ENCODE peak calls at places on chromosomes 13 and 19, in four cellular contexts. M, P, G and D are unnamed samples.

GRCh38 chr19:53549354-53549753 is 11.4 kb downstream of the ZNF331 start:
- DNase-seq in M (no peak), G (no peak), P (no peak), D (no peak)

GRCh38 chr13:36395280-36395679 is 37.0 kb upstream of the CCNA1 start:
- DNase-seq in P (peak; percentile 35), G (no peak), M (no peak), D (no peak)

GRCh38 chr19:41689993-41690800 is 2.1 kb upstream of the CEACAM7 start:
- DNase-seq in P (no peak), M (no peak), G (no peak), D (no peak)

GRCh38 chr19:54366811-54367210 is 2.1 kb upstream of the LAIR1 start:
- DNase-seq in G (no peak), M (no peak), P (no peak), D (no peak)

GRCh38 chr13:63381078-63381859 is 1965.6 kb upstream of the PCDH20 start:
- DNase-seq in M (no peak), G (no peak), P (no peak), D (no peak)

GRCh38 chr13:66171821-66172220 is 1058.3 kb downstream of the PCDH9 start:
- DNase-seq in P (peak; percentile 4), G (no peak), M (no peak), D (no peak)

GRCh38 chr19:39705578-39706188 is 1.4 kb downstream of the LGALS14 start:
- DNase-seq in M (no peak), G (no peak), P (no peak), D (no peak)

GRCh38 chr19:54191671-54192453 is 754 bp downstream of the TSEN34 start:
- DNase-seq in G (no peak), M (no peak), P (no peak), D (no peak)

GRCh38 chr13:49082653-49083536 is 107.2 kb downstream of the FNDC3A start:
- DNase-seq in P (no peak), M (no peak), G (no peak), D (no peak)

GRCh38 chr19:6272411-6272791 is 7.4 kb downstream of the MLLT1 start:
- DNase-seq in G (no peak), M (peak; percentile 77), P (no peak), D (no peak)

GRCh38 chr19:47272448-47273312 is 2.0 kb upstream of the INAFM1 start:
- DNase-seq in P (peak; percentile 14), G (no peak), M (no peak), D (peak; percentile 81)

GRCh38 chr13:21142766-21143165 is 33.6 kb downstream of the SKA3 start:
- DNase-seq in G (no peak), P (no peak), M (no peak), D (no peak)

GRCh38 chr19:17149393-17150135 is 65.6 kb upstream of the USE1 start:
- DNase-seq in P (no peak), M (no peak), G (no peak), D (no peak)
- H3K36me3 ChIP-seq in P (peaks cover 15% of the 10 kb centered on the region), M (peaks cover 10% of the 10 kb centered on the region), G (peaks cover 61% of the 10 kb centered on the region), D (no peaks in the 10 kb centered on the region)

GRCh38 chr13:96444676-96445075 is 354.8 kb downstream of the HS6ST3 start:
- DNase-seq in M (no peak), G (no peak), P (no peak), D (no peak)
- H3K27me3 ChIP-seq in M (no peaks in the 10 kb centered on the region), G (no peaks in the 10 kb centered on the region), P (no peaks in the 10 kb centered on the region), D (no peaks in the 10 kb centered on the region)

GRCh38 chr13:42040730-42041016 is 7.8 kb upstream of the DGKH start:
- DNase-seq in M (no peak), G (no peak), P (no peak), D (no peak)

GRCh38 chr13:42041684-42042035 is 6.8 kb upstream of the DGKH start:
- DNase-seq in G (no peak), M (peak; percentile 73), P (peak; percentile 43), D (peak; percentile 62)

GRCh38 chr13:42041017-42041683 is 7.3 kb upstream of the DGKH start:
- DNase-seq in M (peak; percentile 63), P (peak; percentile 63), G (no peak), D (peak; percentile 43)

GRCh38 chr13:42046448-42046847 is 2.0 kb upstream of the DGKH start:
- DNase-seq in P (no peak), M (no peak), G (no peak), D (no peak)

GRCh38 chr13:42043676-42044075 is 4.8 kb upstream of the DGKH start:
- DNase-seq in G (no peak), M (no peak), P (peak; percentile 49), D (no peak)
- H3K36me3 ChIP-seq in G (no peaks in the 10 kb centered on the region), M (no peaks in the 10 kb centered on the region), P (no peaks in the 10 kb centered on the region), D (no peaks in the 10 kb centered on the region)

DNA sequence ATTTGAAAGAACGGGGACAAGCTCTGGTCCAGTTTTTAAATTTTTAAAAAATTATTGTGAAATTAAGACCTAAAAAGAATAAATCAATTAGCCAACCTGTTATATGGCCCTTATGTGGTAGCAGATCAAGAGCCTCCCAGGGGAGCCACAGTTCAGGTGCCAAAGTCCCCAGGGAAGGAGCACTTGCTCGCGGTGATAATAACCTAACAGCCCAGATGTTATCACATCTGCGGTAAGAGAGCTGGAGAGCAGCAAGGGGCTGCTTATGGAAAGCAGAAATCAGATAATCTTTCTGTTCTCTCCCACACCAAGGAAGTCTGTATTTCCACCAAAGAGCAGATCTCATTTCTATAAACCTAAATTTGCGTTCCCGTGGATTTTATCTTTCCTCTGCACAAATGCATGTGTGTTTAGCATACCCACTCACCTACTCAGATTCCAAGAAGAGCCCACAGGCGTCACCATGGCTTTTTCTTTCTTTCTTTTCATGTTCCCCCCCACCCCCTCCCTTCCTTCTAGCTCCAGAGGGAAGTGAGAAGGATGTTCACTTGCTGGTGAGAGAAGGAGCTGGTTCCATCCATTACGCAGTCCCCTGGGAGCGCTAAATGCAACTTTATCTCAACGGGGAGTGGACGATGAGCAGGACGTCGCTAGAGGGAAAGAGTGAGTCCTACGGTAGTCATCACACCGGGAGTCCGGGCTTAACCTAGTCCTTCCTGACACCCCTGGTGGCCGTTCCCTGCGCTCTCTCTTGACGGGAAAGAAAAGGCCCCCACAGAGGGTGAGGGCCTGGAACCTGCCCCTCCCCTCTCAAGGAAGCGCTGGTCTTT is 1.6 kb upstream of the POU4F1 start:
- DNase-seq in P (no peak), G (no peak), M (no peak), D (no peak)
- H3K27me3 ChIP-seq in P (peaks cover 19% of the 10 kb centered on the region), G (peaks cover 67% of the 10 kb centered on the region), M (peaks cover 99% of the 10 kb centered on the region), D (peaks cover 83% of the 10 kb centered on the region)

GRCh38 chr19:1990230-1991017 is 25.1 kb downstream of the BTBD2 start:
- DNase-seq in M (no peak), P (no peak), G (no peak), D (no peak)

GRCh38 chr19:1989513-1990229 is 25.8 kb downstream of the BTBD2 start:
- DNase-seq in M (no peak), P (no peak), G (no peak), D (no peak)

GRCh38 chr19:1986357-1987162 is 29.0 kb downstream of the BTBD2 start:
- DNase-seq in M (no peak), G (no peak), P (no peak), D (no peak)

GRCh38 chr19:1985588-1986356 is 29.7 kb downstream of the BTBD2 start:
- DNase-seq in G (no peak), P (no peak), M (no peak), D (no peak)

DNA sequence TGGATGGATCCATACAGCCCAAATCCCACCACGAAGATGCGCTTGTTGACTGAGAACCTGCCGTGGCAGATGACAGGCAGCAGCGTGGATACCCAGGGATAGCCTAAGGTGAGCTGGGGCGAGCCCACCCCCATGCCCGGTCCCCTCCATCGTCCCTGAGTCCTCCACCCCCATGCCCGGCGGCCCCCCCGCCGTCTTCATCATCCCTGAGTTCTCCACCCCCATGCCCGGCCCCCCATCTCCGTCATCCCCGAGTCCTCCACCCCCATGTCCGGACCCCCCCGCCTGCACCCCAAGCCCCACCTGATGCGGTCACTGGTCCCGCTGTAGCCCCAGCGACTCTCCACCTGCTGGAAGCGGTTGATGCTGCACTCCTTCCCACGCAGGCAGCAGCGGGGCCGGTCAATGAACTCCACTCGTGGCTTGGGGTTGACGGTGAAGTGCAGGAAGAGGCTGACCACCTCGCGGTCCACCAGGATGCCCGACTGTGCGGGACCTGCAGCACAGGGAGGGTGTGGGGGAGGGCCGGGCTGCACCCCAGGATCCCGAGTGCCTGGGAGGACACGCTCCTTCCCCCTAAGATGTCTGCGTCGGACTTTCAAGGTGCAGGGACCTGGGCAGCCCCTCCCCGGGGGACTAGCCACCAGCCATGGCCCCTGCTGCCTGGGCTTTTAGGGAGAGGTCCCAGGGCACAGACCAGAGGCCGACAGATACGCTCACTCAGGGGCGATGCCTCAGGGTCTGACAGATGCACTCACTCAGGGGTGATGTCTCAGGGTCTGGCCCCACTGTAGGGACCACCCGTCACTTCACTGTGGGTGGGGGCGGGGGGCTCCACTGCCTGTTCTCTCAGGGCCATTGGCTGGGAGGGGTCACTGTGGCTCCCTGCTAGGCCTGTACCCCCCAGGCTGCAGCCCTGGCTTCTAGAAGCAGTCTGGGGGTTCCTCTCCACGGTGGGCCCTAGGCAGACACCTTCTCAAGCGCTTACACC is 28.0 kb downstream of the BTBD2 start:
- DNase-seq in M (no peak), G (no peak), P (no peak), D (no peak)
- H3K36me3 ChIP-seq in M (peaks cover 33% of the 10 kb centered on the region), G (peaks cover 86% of the 10 kb centered on the region), P (peaks cover 68% of the 10 kb centered on the region), D (no peaks in the 10 kb centered on the region)

DNA sequence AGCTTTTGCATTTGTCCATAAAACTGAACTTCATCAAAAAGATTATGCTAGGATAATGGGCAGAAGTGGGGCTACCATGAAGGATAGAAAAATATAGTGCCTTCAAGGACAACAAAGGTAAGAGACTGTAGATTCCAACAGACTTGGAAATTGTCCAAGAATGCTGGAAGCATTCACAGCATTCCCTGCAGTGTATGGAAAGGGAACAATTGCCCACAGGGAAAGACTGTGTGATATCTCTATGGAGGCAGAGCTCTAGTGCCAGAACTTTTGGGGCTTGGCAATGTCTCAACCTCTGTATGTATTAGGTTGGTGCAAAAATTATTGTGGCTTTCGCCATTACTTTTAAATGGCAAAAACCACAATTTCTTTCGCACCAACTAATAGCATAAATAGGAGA is 1598.8 kb upstream of the MIR17HG start:
- DNase-seq in G (no peak), M (peak; percentile 70), P (no peak), D (no peak)
- H3K27me3 ChIP-seq in G (no peaks in the 10 kb centered on the region), M (no peaks in the 10 kb centered on the region), P (no peaks in the 10 kb centered on the region), D (no peaks in the 10 kb centered on the region)